ENCODE peak calls at places on chromosomes 11 and 22, in eight cellular contexts. B, R, I, G, T, J, K and C are unnamed samples.

GRCh38 chr11:120512727-120513435 is 1.3 kb downstream of the GRIK4 start:
- DNase-seq in B (no peak), R (no peak), I (no peak), G (no peak), T (no peak), J (peak), K (no peak), C (no peak)

GRCh38 chr11:72519220-72519881 is 85.0 kb upstream of the CLPB start:
- DNase-seq in B (no peak), R (peak), I (peak), G (no peak), T (no peak), J (no peak), K (peak), C (peak)

GRCh38 chr11:16239130-16240105 is 116.9 kb downstream of the SOX6 start:
- DNase-seq in B (no peak), R (peak), I (no peak), G (no peak), T (no peak), J (no peak), K (no peak), C (no peak)

GRCh38 chr11:100683107-100683506 is 4.0 kb upstream of the ARHGAP42 start:
- DNase-seq in B (no peak), R (no peak), I (no peak), G (no peak), T (no peak), J (no peak), K (no peak), C (no peak)

GRCh38 chr22:42313804-42314581 is 43.5 kb upstream of the TCF20 start:
- DNase-seq in B (peak), R (peak), I (no peak), G (no peak), T (peak), J (no peak), K (no peak), C (peak)

GRCh38 chr11:124602193-124602592 is 9.0 kb upstream of the PANX3 start:
- DNase-seq in B (no peak), R (peak), I (peak), G (no peak), T (no peak), J (no peak), K (no peak), C (peak)

GRCh38 chr11:43735115-43735514 is 54.6 kb downstream of the HSD17B12 start:
- DNase-seq in B (no peak), R (no peak), I (no peak), G (no peak), T (no peak), J (no peak), K (no peak), C (no peak)

GRCh38 chr22:32561163-32561562 is 86.6 kb downstream of the FBXO7 start:
- DNase-seq in B (no peak), R (no peak), I (no peak), G (no peak), T (no peak), J (no peak), K (no peak), C (no peak)

GRCh38 chr11:21658654-21659193 is 534.2 kb upstream of the ANO5 start:
- DNase-seq in B (no peak), R (no peak), I (no peak), G (no peak), T (no peak), J (no peak), K (no peak), C (no peak)

GRCh38 chr22:24423519-24424000 is 3.8 kb upstream of the ADORA2A start:
- DNase-seq in B (peak), R (no peak), I (no peak), G (peak), T (no peak), J (no peak), K (no peak), C (peak)

GRCh38 chr11:34667810-34668582 is 47.1 kb downstream of the EHF start:
- DNase-seq in B (no peak), R (no peak), I (no peak), G (no peak), T (no peak), J (no peak), K (no peak), C (no peak)

GRCh38 chr11:133946541-133947297 is 10.0 kb downstream of the IGSF9B start:
- DNase-seq in B (no peak), R (no peak), I (no peak), G (peak), T (no peak), J (peak), K (no peak), C (peak)

GRCh38 chr11:68145120-68145866 is 24.1 kb upstream of the CHKA start:
- DNase-seq in B (no peak), R (no peak), I (no peak), G (no peak), T (no peak), J (no peak), K (no peak), C (no peak)

GRCh38 chr11:57728829-57729228 is 12.5 kb upstream of the SELENOH start:
- DNase-seq in B (no peak), R (no peak), I (no peak), G (no peak), T (no peak), J (no peak), K (no peak), C (no peak)

GRCh38 chr11:122817121-122817520 is 21.2 kb upstream of the CRTAM start:
- DNase-seq in B (no peak), R (no peak), I (no peak), G (no peak), T (peak), J (no peak), K (no peak), C (peak)

GRCh38 chr11:127199306-127199801 is 198.8 kb upstream of the KIRREL3 start:
- DNase-seq in B (no peak), R (no peak), I (no peak), G (no peak), T (no peak), J (no peak), K (no peak), C (no peak)

GRCh38 chr11:134439181-134439580 is 27.1 kb upstream of the B3GAT1 start:
- DNase-seq in B (no peak), R (no peak), I (no peak), G (no peak), T (no peak), J (no peak), K (no peak), C (no peak)

GRCh38 chr11:41201156-41201555 is 258.3 kb downstream of the LRRC4C start:
- DNase-seq in B (peak), R (peak), I (no peak), G (no peak), T (peak), J (no peak), K (peak), C (peak)

GRCh38 chr22:37501176-37501609 is 15.0 kb upstream of the MFNG start:
- DNase-seq in B (no peak), R (no peak), I (no peak), G (peak), T (peak), J (no peak), K (no peak), C (no peak)

GRCh38 chr11:111983187-111983986 is 41.8 kb upstream of the DLAT start:
- DNase-seq in B (no peak), R (peak), I (no peak), G (no peak), T (no peak), J (no peak), K (no peak), C (peak)

GRCh38 chr22:31084811-31085492 is 3.8 kb downstream of the SMTN start:
- DNase-seq in B (peak), R (peak), I (peak), G (peak), T (peak), J (peak), K (no peak), C (peak)

GRCh38 chr11:62181097-62181496 is 8.9 kb upstream of the SCGB1D1 start:
- DNase-seq in B (no peak), R (no peak), I (no peak), G (no peak), T (no peak), J (no peak), K (no peak), C (no peak)

GRCh38 chr11:12556788-12557384 is 117.3 kb upstream of the TEAD1 start:
- DNase-seq in B (no peak), R (peak), I (peak), G (peak), T (peak), J (peak), K (peak), C (peak)

GRCh38 chr22:23790819-23791736 is 4.3 kb downstream of the SMARCB1 start:
- DNase-seq in B (no peak), R (peak), I (peak), G (peak), T (peak), J (no peak), K (peak), C (peak)

GRCh38 chr11:84899740-84900139 is 727.4 kb downstream of the DLG2 start:
- DNase-seq in B (peak), R (peak), I (no peak), G (no peak), T (no peak), J (no peak), K (peak), C (no peak)

GRCh38 chr22:22721681-22722309 is 77.4 kb downstream of the GGTLC2 start:
- DNase-seq in B (peak), R (peak), I (peak), G (no peak), T (peak), J (no peak), K (no peak), C (peak)

GRCh38 chr22:22720724-22721261 is 76.4 kb downstream of the GGTLC2 start:
- DNase-seq in B (peak), R (no peak), I (peak), G (no peak), T (peak), J (no peak), K (no peak), C (peak)

GRCh38 chr22:22716136-22716535 is 71.7 kb downstream of the GGTLC2 start:
- DNase-seq in B (no peak), R (no peak), I (no peak), G (no peak), T (no peak), J (no peak), K (no peak), C (no peak)

GRCh38 chr22:22717723-22718122 is 73.3 kb downstream of the GGTLC2 start:
- DNase-seq in B (no peak), R (no peak), I (no peak), G (no peak), T (no peak), J (no peak), K (no peak), C (no peak)

GRCh38 chr22:22720201-22720723 is 75.8 kb downstream of the GGTLC2 start:
- DNase-seq in B (peak), R (peak), I (peak), G (no peak), T (peak), J (peak), K (peak), C (peak)
- TF ChIP-seq CTCF in B (peak), R (peak), I (peak), G (peak), T (peak), J (no peak), K (peak), C (peak)

GRCh38 chr11:65083834-65084597 is at the start of the genes CDCA5 and ZFPL1:
- DNase-seq in B (peak), R (peak), I (peak), G (peak), T (peak), J (peak), K (peak), C (peak)
- H3K4me3 ChIP-seq in B (peak), R (peak), I (peak), G (peak), T (peak), J (peak), K (peak), C (peak)

GRCh38 chr11:118401151-118401879 is at the start of gene ATP5MG:
- DNase-seq in B (peak), R (peak), I (peak), G (peak), T (peak), J (peak), K (peak), C (peak)
- TF ChIP-seq CTCF in B (no peak), R (no peak), I (peak), G (peak), T (no peak), J (no peak), K (no peak), C (peak)

DNA sequence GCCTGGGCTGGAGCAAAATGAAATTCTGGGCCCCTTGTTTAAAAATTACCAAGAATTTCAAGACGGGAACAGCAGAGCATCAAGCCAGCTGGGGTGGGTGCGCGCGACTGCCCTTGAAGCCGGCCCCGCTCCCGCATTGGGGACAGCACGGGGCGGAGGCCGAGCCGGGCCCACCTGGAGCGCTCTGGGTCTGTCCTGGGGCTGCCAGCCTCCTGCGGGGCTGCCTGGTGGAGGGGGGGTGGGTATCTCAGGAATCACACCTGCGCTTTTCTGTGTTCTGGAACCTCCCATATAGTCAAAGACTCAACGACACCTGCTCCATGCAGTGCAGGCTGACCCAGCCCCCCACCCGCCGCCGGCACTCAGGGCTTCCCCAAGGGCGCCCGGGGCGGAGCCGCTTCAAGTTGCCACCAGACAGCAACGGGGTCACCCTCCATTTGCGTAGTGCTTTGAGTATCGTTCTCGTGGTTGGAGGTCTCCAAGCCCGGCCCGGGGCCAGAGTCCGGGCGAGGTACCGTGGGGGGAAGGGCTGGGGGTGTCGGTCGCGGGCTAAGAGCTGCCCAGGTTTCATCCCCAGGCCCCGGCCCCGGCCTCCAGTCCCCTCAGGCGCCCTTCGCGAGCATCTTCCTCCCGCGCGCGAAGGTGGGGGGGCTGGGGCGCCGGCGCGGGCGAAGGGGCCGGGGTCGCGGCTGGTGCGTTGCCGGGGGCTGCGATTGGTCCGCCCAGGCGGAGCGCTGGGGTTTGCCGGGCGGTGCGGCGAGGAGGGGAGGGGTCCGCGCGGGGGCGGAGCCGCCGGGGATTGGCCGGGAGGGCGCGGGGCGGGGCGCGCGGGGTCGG is 6.6 kb downstream of the TSPAN4 start:
- DNase-seq in B (no peak), R (no peak), I (no peak), G (no peak), T (no peak), J (no peak), K (no peak), C (no peak)
- H3K4me3 ChIP-seq in B (peak), R (peak), I (peak), G (peak), T (peak), J (peak), K (peak), C (peak)

GRCh38 chr22:44444341-44445306 is 53.4 kb downstream of the RTL6 start:
- DNase-seq in B (no peak), R (no peak), I (no peak), G (no peak), T (no peak), J (peak), K (no peak), C (no peak)
- TF ChIP-seq CTCF in B (no peak), R (peak), I (no peak), G (no peak), T (peak), J (no peak), K (peak), C (peak)

GRCh38 chr11:31422703-31423102 is 53.0 kb downstream of the DNAJC24 start:
- DNase-seq in B (no peak), R (no peak), I (no peak), G (no peak), T (no peak), J (no peak), K (no peak), C (no peak)
- H3K4me3 ChIP-seq in B (no peak), R (no peak), I (no peak), G (no peak), T (no peak), J (no peak), K (no peak), C (no peak)

DNA sequence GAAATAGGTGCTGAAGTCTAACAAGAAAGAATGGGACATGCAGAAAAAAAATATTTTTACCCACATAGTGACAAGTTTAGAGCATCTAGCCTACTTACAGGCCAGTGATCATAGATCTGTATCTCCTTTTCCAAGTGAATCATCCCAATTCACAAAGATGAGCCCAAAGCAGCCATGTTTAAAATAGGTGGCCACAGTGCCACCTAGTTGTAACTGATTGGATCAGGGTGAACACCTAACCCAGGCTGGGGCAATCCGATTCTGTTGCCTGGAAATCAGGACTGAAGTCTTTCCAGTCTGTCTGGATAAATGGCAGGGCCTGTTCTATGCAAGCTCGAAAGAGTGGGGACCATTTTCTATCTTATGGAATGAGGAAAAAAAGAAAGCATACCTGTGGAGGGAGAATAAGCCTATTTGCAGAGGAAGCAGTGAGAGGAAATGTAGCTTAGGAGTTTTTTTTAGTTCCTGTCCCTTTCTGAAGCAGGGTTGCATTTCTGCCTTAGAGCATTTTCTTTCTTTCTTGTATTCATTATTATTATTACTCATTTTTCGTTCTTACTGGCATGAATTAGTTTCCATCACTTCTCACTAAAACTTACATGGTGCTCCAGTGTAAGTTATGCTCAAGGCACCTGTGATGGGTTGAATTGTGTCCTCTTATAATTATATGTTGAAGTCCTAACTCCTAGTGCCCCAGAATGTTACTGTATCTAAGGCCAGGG is 113.2 kb upstream of the RAG2 start:
- DNase-seq in B (no peak), R (no peak), I (no peak), G (no peak), T (no peak), J (no peak), K (no peak), C (no peak)
- TF ChIP-seq CTCF in B (no peak), R (no peak), I (no peak), G (no peak), T (no peak), J (no peak), K (peak), C (no peak)

GRCh38 chr11:70074701-70075100 is 3.4 kb upstream of the ANO1 start:
- DNase-seq in B (no peak), R (no peak), I (no peak), G (no peak), T (no peak), J (no peak), K (no peak), C (no peak)
- H3K4me3 ChIP-seq in B (no peak), R (no peak), I (no peak), G (no peak), T (no peak), J (no peak), K (no peak), C (no peak)

GRCh38 chr22:41271787-41272186 is 14.2 kb downstream of the RANGAP1 start:
- DNase-seq in B (no peak), R (no peak), I (no peak), G (no peak), T (no peak), J (no peak), K (no peak), C (no peak)

GRCh38 chr22:41274856-41275255 is 11.1 kb downstream of the RANGAP1 start:
- DNase-seq in B (no peak), R (no peak), I (no peak), G (no peak), T (no peak), J (no peak), K (no peak), C (no peak)

GRCh38 chr22:41267958-41268357 is 18.0 kb downstream of the RANGAP1 start:
- DNase-seq in B (no peak), R (no peak), I (no peak), G (no peak), T (no peak), J (no peak), K (no peak), C (no peak)

GRCh38 chr22:41273128-41273527 is 12.9 kb downstream of the RANGAP1 start:
- DNase-seq in B (no peak), R (no peak), I (no peak), G (no peak), T (no peak), J (no peak), K (no peak), C (no peak)
- TF ChIP-seq CTCF in B (no peak), R (no peak), I (no peak), G (no peak), T (no peak), J (no peak), K (no peak), C (no peak)